ENCODE peak calls at places on chromosomes 7 and 10, in four cellular contexts. G is CD4-positive, alpha-beta T cell; N is stimulated activated CD8-positive, alpha-beta memory T cell treated with anti-CD3 and anti-CD28 coated beads, Interleukin-2, amount 100 ng/mL, for 1 hour; I is lung. S is an unnamed sample.

GRCh38 chr7:135672560-135673359 is 10.4 kb downstream of the STMP1 start:
- DNase-seq in I (no peak), N (no peak), G (no peak), S (no peak)

GRCh38 chr7:15085361-15085760 is 182.8 kb upstream of the DGKB start:
- DNase-seq in I (no peak), N (no peak), G (no peak), S (no peak)

GRCh38 chr10:127845756-127846155 is 47.0 kb downstream of the CLRN3 start:
- DNase-seq in I (no peak), N (no peak), G (no peak), S (no peak)

GRCh38 chr7:141441837-141442627 is 109.2 kb upstream of the AGK start:
- DNase-seq in G (no peak), N (no peak), I (no peak), S (no peak)

GRCh38 chr7:600935-601334 is 81.3 kb upstream of the PDGFA start:
- DNase-seq in I (no peak), G (no peak), N (no peak), S (no peak)

GRCh38 chr7:50857804-50858203 is 75.1 kb upstream of the GRB10 start:
- DNase-seq in G (no peak), I (no peak), N (no peak), S (no peak)

GRCh38 chr10:23610626-23611307 is 171.9 kb downstream of the OTUD1 start:
- DNase-seq in N (no peak), I (no peak), G (no peak), S (no peak)

GRCh38 chr7:40315277-40315676 is 180.5 kb downstream of the SUGCT start:
- DNase-seq in G (no peak), N (no peak), I (no peak), S (no peak)

GRCh38 chr10:129104266-129105045 is 362.6 kb upstream of the MGMT start:
- DNase-seq in I (peak; percentile 27), G (no peak), N (no peak), S (no peak)

GRCh38 chr7:130148561-130148960 is 56.6 kb downstream of the TMEM209 start:
- DNase-seq in N (no peak), I (no peak), G (no peak), S (no peak)

GRCh38 chr7:127678947-127679346 is 27.0 kb downstream of the SND1 start:
- DNase-seq in G (no peak), N (no peak), I (no peak), S (no peak)

GRCh38 chr10:8300925-8301707 is 246.6 kb downstream of the GATA3 start:
- DNase-seq in I (no peak), G (no peak), N (no peak), S (no peak)

GRCh38 chr7:69364814-69365587 is 233.3 kb upstream of the AUTS2 start:
- DNase-seq in G (no peak), N (no peak), I (no peak), S (no peak)

GRCh38 chr7:22712999-22713398 is 14.0 kb upstream of the IL6 start:
- DNase-seq in N (no peak), I (no peak), G (no peak), S (no peak)

GRCh38 chr10:110353244-110354119 is 48.8 kb upstream of the SMNDC1 start:
- DNase-seq in G (no peak), N (no peak), I (no peak), S (peak; percentile 44)

GRCh38 chr10:31157125-31157983 is 125.7 kb upstream of the ZNF438 start:
- DNase-seq in I (no peak), G (no peak), N (no peak), S (no peak)

GRCh38 chr10:4766449-4766848 is 59.6 kb upstream of the AKR1E2 start:
- DNase-seq in I (no peak), N (no peak), G (no peak), S (no peak)

GRCh38 chr10:68871105-68871711 is 29.9 kb upstream of the DDX50 start:
- DNase-seq in N (no peak), I (no peak), G (no peak), S (no peak)

GRCh38 chr7:73734619-73735525 is 3.7 kb downstream of the ABHD11 start:
- DNase-seq in G (peak; percentile 71), I (peak; percentile 87), N (peak; percentile 68), S (peak; percentile 72)

GRCh38 chr7:102991540-102992214 is 78.9 kb downstream of the LRRC17 start:
- DNase-seq in N (no peak), G (no peak), I (no peak), S (no peak)

GRCh38 chr10:71845410-71846406 is 5.3 kb downstream of the PSAP start:
- DNase-seq in N (no peak), I (no peak), G (no peak), S (no peak)

GRCh38 chr7:112226701-112227276 is 20.3 kb downstream of the ZNF277 start:
- DNase-seq in G (no peak), I (no peak), N (no peak), S (no peak)